ENCODE peak calls at places on chromosomes 6 and 20, in five cellular contexts. N is iPS DF 6.9, G is right lobe of liver, B is adipocyte, M is upper lobe of right lung. Y is an unnamed sample.

GRCh38 chr6:131782764-131783163 is 25.1 kb upstream of the ENPP1 start:
- DNase-seq in B (no peak), M (no peak), N (no peak), G (no peak), Y (no peak)

GRCh38 chr6:93584280-93584679 is 164.9 kb upstream of the EPHA7 start:
- DNase-seq in G (no peak), M (no peak), B (no peak), N (no peak), Y (no peak)

GRCh38 chr6:31886426-31887068 is 7.8 kb upstream of the SLC44A4 start:
- DNase-seq in G (no peak), B (no peak), N (no peak), M (no peak), Y (no peak)

GRCh38 chr20:49230575-49231211 is 11.5 kb downstream of the DDX27 start:
- DNase-seq in B (peak; percentile 58), M (peak; percentile 70), G (peak; percentile 31), N (no peak), Y (no peak)

GRCh38 chr6:83273596-83273995 is 80.4 kb downstream of the RWDD2A start:
- DNase-seq in M (no peak), G (no peak), B (peak; percentile 65), N (no peak), Y (no peak)

GRCh38 chr6:35238843-35239289 is 20.7 kb upstream of the ZNF76 start:
- DNase-seq in B (no peak), G (no peak), N (no peak), M (no peak), Y (no peak)

GRCh38 chr6:54817834-54818233 is 28.7 kb upstream of the FAM83B start:
- DNase-seq in G (no peak), N (no peak), B (no peak), M (no peak), Y (no peak)

GRCh38 chr6:28603920-28604319 is 78.2 kb downstream of the GPX5 start:
- DNase-seq in M (no peak), B (no peak), N (no peak), G (no peak), Y (no peak)

GRCh38 chr6:113825776-113826175 is 31.4 kb upstream of the MARCKS start:
- DNase-seq in B (peak; percentile 66), G (peak; percentile 22), N (no peak), M (peak; percentile 65), Y (peak; percentile 94)

GRCh38 chr20:5136096-5136495 is 9.3 kb downstream of the CDS2 start:
- DNase-seq in G (no peak), B (no peak), N (no peak), M (no peak), Y (no peak)

GRCh38 chr20:19074828-19075516 is 137.5 kb upstream of the SLC24A3 start:
- DNase-seq in M (no peak), G (peak; percentile 24), B (no peak), N (no peak), Y (no peak)

GRCh38 chr6:122649701-122650100 is 39.5 kb downstream of the PKIB start:
- DNase-seq in N (no peak), M (no peak), B (no peak), G (no peak), Y (peak; percentile 17)

GRCh38 chr6:47267301-47267700 is 42.4 kb downstream of the TNFRSF21 start:
- DNase-seq in B (no peak), N (no peak), M (no peak), G (no peak), Y (no peak)

GRCh38 chr6:43222418-43223059 is 6.7 kb downstream of the DNPH1 start:
- DNase-seq in M (no peak), B (no peak), N (no peak), G (no peak), Y (no peak)

GRCh38 chr20:21435576-21435975 is 38.2 kb upstream of the NKX2-4 start:
- DNase-seq in G (no peak), B (no peak), N (no peak), M (no peak), Y (no peak)

GRCh38 chr6:136920858-136921520 is 1.1 kb upstream of the SLC35D3 start:
- DNase-seq in N (no peak), B (peak; percentile 20), M (peak; percentile 68), G (peak; percentile 32), Y (no peak)

GRCh38 chr20:58131111-58131510 is 97.3 kb downstream of the ANKRD60 start:
- DNase-seq in G (no peak), N (no peak), M (no peak), B (peak; percentile 38), Y (peak; percentile 46)

GRCh38 chr20:21099653-21100589 is 6.2 kb downstream of the LINC00237 start:
- DNase-seq in M (peak; percentile 77), B (peak; percentile 1), N (no peak), G (peak; percentile 57), Y (no peak)

GRCh38 chr20:46757754-46758678 is 48.6 kb downstream of the SLC2A10 start:
- DNase-seq in N (no peak), B (peak; percentile 81), M (no peak), G (peak; percentile 39), Y (peak; percentile 52)

GRCh38 chr20:39016076-39016475 is 53.9 kb downstream of the DHX35 start:
- DNase-seq in G (no peak), M (no peak), N (no peak), B (no peak), Y (no peak)

GRCh38 chr20:47810116-47810672 is 24.9 kb upstream of the SULF2 start:
- DNase-seq in B (no peak), G (no peak), M (no peak), N (no peak), Y (no peak)

GRCh38 chr6:108260126-108260808 is 573 bp downstream of the SNX3 start:
- DNase-seq in G (peak; percentile 68), B (peak; percentile 67), M (peak; percentile 63), N (no peak), Y (peak; percentile 42)

GRCh38 chr6:92126983-92127382 is 1292.4 kb downstream of the EPHA7 start:
- DNase-seq in G (no peak), M (no peak), B (no peak), N (no peak), Y (no peak)

GRCh38 chr6:169751242-169752073 is at the start of the genes DYNLT2 and ERMARD:
- DNase-seq in B (peak; percentile 97), M (peak; percentile 98), G (peak; percentile 93), N (peak; percentile 85), Y (peak; percentile 93)

GRCh38 chr20:45340951-45341350 is 7.3 kb downstream of the SDC4 start:
- DNase-seq in M (peak; percentile 10), N (no peak), G (no peak), B (no peak), Y (no peak)

GRCh38 chr20:45343445-45343866 is 4.8 kb downstream of the SDC4 start:
- DNase-seq in B (peak; percentile 28), M (no peak), G (peak; percentile 64), N (no peak), Y (peak; percentile 47)

GRCh38 chr20:45341579-45341938 is 6.7 kb downstream of the SDC4 start:
- DNase-seq in N (no peak), M (peak; percentile 51), G (no peak), B (no peak), Y (no peak)

GRCh38 chr20:45342863-45343444 is 5.3 kb downstream of the SDC4 start:
- DNase-seq in N (no peak), B (no peak), G (no peak), M (no peak), Y (no peak)

DNA sequence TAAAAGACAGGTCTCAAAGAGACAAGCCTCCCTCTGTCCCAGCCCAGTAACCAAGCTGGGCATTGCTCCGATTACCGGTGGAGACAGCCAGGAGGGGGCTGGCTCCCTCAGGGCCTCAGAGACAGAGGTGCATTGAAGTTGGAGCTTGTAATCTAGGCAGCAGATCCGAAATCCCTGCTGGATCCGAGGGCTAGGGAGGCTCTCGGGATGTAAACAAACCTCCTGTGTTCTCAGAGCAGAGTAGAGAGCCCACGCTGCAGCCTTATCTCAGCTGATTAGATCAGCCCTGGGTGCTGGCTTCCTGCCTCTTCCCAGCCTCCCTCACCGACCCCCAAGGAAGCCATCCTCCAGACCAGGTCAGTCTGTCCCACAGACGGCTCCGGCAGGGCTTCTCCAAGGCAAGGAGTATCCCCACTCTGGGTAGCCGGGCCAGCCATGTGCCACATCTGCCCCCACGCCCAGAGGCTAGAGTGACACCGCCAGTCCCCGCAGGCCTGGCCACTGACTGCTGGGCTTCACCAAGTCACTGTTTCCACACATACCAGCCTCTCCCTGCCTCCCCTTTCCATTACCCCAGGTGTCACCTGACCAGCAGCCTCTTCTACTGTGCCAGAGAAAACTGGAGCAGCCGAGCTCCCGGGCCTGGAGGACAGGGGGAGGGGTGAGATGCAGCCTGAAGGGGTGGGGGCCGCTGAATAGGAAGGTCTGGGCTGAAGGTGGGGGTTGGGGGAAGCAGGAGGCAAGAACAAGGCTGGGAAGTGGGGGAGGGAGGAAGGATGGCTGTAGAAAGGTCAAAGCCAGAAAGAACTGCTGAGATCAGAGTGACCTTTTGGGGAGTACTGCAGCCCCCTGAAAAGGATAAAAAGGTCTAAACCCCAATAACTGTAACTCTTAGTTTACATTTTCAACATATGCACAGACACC is 6.0 kb downstream of the SDC4 start:
- DNase-seq in B (peak; percentile 63), G (peak; percentile 71), M (peak; percentile 82), N (peak; percentile 50), Y (no peak)
- H3K36me3 ChIP-seq in B (peaks cover 16% of the 10 kb centered on the region), G (peaks cover 9% of the 10 kb centered on the region), M (peaks cover 27% of the 10 kb centered on the region), N (no peaks in the 10 kb centered on the region), Y (peaks cover 95% of the 10 kb centered on the region)

GRCh38 chr20:43220612-43221011 is 30.9 kb upstream of the PTPRT start:
- DNase-seq in G (no peak), B (no peak), N (no peak), M (no peak), Y (no peak)
- H3K27me3 ChIP-seq in G (no peaks in the 10 kb centered on the region), B (peaks cover 40% of the 10 kb centered on the region), N (no peaks in the 10 kb centered on the region), M (no peaks in the 10 kb centered on the region), Y (no peaks in the 10 kb centered on the region)

DNA sequence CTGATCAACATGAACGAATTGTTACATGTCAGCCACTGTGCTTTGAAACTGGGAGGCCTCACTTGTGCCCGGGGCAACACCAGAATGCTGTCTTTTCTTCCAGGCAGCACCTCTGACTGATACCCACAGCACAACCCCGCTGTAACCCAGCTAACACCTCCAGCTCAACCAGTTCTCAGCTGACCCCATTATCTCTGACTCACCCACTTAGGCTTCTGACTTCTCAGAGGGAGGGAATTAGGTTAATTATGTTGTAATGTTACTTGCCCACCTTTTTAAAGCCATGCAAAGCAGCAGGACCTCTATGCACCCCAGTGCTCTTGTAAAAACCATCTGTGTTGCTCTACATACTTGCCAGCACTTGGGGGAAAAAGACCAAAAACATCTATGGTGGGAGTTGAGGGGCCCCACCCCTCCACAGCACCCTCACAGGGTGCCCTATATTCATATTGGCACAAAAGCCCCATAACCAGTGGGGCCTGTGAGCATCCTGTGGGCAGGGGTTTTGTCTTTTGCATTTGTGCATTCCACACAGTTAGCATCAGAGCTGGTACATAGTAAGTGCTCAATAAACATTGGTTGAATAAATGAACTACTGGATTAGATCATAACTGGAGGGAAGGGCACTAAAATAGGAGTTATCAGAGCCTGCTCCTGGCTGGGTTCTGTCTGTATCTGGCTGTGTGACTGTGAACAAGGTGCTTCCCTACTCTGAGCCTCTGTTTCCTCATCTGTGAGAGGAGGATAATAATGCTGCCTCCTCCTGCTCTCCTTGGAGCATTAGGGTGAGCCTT is 22.3 kb downstream of the BNIP5 start:
- DNase-seq in M (no peak), B (no peak), N (no peak), G (no peak), Y (no peak)
- H3K4me3 ChIP-seq in M (no peak overlapping the region), B (no peak overlapping the region), N (no peak overlapping the region), G (no peak overlapping the region), Y (no peak overlapping the region)

GRCh38 chr20:44943828-44944227 is 16.4 kb downstream of the TOMM34 start:
- DNase-seq in M (no peak), G (no peak), B (no peak), N (no peak), Y (no peak)
- H3K36me3 ChIP-seq in M (peaks cover 87% of the 10 kb centered on the region), G (peaks cover 43% of the 10 kb centered on the region), B (peaks cover 41% of the 10 kb centered on the region), N (peaks cover 16% of the 10 kb centered on the region), Y (peaks cover 76% of the 10 kb centered on the region)

GRCh38 chr6:166498661-166499349 is 87.7 kb downstream of the RAMACL start:
- DNase-seq in N (no peak), G (no peak), M (no peak), B (no peak), Y (no peak)
- H3K27me3 ChIP-seq in N (no peaks in the 10 kb centered on the region), G (no peaks in the 10 kb centered on the region), M (no peaks in the 10 kb centered on the region), B (no peaks in the 10 kb centered on the region), Y (no peaks in the 10 kb centered on the region)

Y was measured in MG63.